ENCODE peak calls at places on chromosome 1, in ten cellular contexts. K is gastrocnemius medialis; I is WTC11; P is GM23338; E is Daoy; V is psoas muscle; O is neural progenitor cell; F is stimulated activated CD8-positive, alpha-beta memory T cell treated with anti-CD3 and anti-CD28 coated beads, Interleukin-12 subunit alpha, Interleukin-12 subunit beta, amount 100 ng/mL, for 4 hours; Z is NCI-H2081; R is NCI-H748 treated with DMSO at 0.1 percent for 48 hours. X is an unnamed sample.

GRCh38 chr1:167544447-167544846 is 9.1 kb downstream of the CREG1 start:
- DNase-seq in K (no peak), I (no peak), P (no peak), E (no peak), V (no peak), O (no peak), F (no peak), Z (no peak), R (no peak), X (no peak)

GRCh38 chr1:28835237-28835650 is 23.3 kb downstream of the OPRD1 start:
- DNase-seq in K (no peak), I (no peak), P (no peak), E (no peak), V (no peak), O (no peak), F (no peak), Z (peak), R (peak), X (no peak)

GRCh38 chr1:63318255-63319068 is 3.9 kb upstream of the FOXD3 start:
- DNase-seq in K (no peak), I (no peak), P (peak), E (no peak), V (no peak), O (peak), F (no peak), Z (no peak), R (no peak), X (no peak)

GRCh38 chr1:234270581-234271242 is 102.5 kb upstream of the COA6 start:
- DNase-seq in K (no peak), I (no peak), P (no peak), E (no peak), V (no peak), O (no peak), F (no peak), Z (no peak), R (no peak), X (no peak)

GRCh38 chr1:78005755-78006154 is 1.0 kb downstream of the DNAJB4 start:
- DNase-seq in K (no peak), I (no peak), P (no peak), E (peak), V (no peak), O (no peak), F (no peak), Z (no peak), R (no peak), X (peak)

GRCh38 chr1:180994262-180994661 is 28.4 kb downstream of the STX6 start:
- DNase-seq in K (no peak), I (no peak), P (no peak), E (no peak), V (no peak), O (no peak), F (no peak), Z (no peak), R (no peak), X (no peak)

GRCh38 chr1:230186003-230186863 is 119.2 kb downstream of the GALNT2 start:
- DNase-seq in K (peak), I (peak), P (peak), E (peak), V (no peak), O (no peak), F (no peak), Z (peak), R (peak), X (peak)

GRCh38 chr1:176989023-176989422 is 175.5 kb downstream of the ASTN1 start:
- DNase-seq in K (no peak), I (no peak), P (no peak), E (peak), V (no peak), O (no peak), F (no peak), Z (no peak), R (no peak), X (no peak)

GRCh38 chr1:10522324-10522860 is 47.6 kb downstream of the PEX14 start:
- DNase-seq in K (no peak), I (no peak), P (no peak), E (no peak), V (no peak), O (no peak), F (no peak), Z (no peak), R (no peak), X (no peak)

GRCh38 chr1:43354936-43355335 is 3.8 kb upstream of the CDC20 start:
- DNase-seq in K (no peak), I (no peak), P (no peak), E (no peak), V (no peak), O (no peak), F (no peak), Z (no peak), R (no peak), X (no peak)

GRCh38 chr1:93499075-93499474 is 51.2 kb downstream of the FNBP1L start:
- DNase-seq in K (no peak), I (no peak), P (no peak), E (no peak), V (no peak), O (no peak), F (no peak), Z (no peak), R (no peak), X (no peak)

GRCh38 chr1:103788377-103788776 is 38.7 kb downstream of the AMY1C start:
- DNase-seq in K (no peak), I (no peak), P (peak), E (no peak), V (no peak), O (no peak), F (no peak), Z (no peak), R (peak), X (no peak)

GRCh38 chr1:32761253-32761877 is 55.8 kb downstream of the YARS1 start:
- DNase-seq in K (no peak), I (peak), P (peak), E (peak), V (no peak), O (no peak), F (no peak), Z (no peak), R (no peak), X (peak)

GRCh38 chr1:205273551-205273982 is 45.8 kb downstream of the TMCC2 start:
- DNase-seq in K (peak), I (peak), P (peak), E (peak), V (peak), O (peak), F (peak), Z (peak), R (peak), X (peak)

GRCh38 chr1:174040387-174040786 is 18.2 kb upstream of the RC3H1 start:
- DNase-seq in K (peak), I (no peak), P (no peak), E (peak), V (no peak), O (no peak), F (no peak), Z (peak), R (no peak), X (peak)

GRCh38 chr1:7256526-7256925 is 471.3 kb downstream of the CAMTA1 start:
- DNase-seq in K (no peak), I (no peak), P (no peak), E (no peak), V (no peak), O (peak), F (no peak), Z (no peak), R (no peak), X (no peak)

GRCh38 chr1:41319803-41320711 is 41.2 kb upstream of the FOXO6 start:
- DNase-seq in K (peak), I (no peak), P (peak), E (no peak), V (peak), O (no peak), F (no peak), Z (no peak), R (no peak), X (no peak)